ENCODE peak calls at places on chromosomes 3 and 15, in seven cellular contexts. U is fibroblast of lung; H is stimulated activated CD8-positive, alpha-beta memory T cell treated with anti-CD3 and anti-CD28 coated beads, Interleukin-4, amount 100 ng/mL, for 4 hours; A is T-helper 17 cell; N is sciatic nerve; Q is neural progenitor cell; F is neural crest cell. C is an unnamed sample.

GRCh38 chr3:171654809-171655208 is 155.5 kb downstream of the PLD1 start:
- DNase-seq in U (peak; percentile 75), H (no peak), A (no peak), N (peak; percentile 83), Q (no peak), F (no peak), C (no peak)

GRCh38 chr15:59792359-59792758 is 103.2 kb upstream of the BNIP2 start:
- DNase-seq in U (no peak), H (no peak), A (peak; percentile 31), N (no peak), Q (no peak), F (no peak), C (no peak)

GRCh38 chr15:99110093-99110492 is 5.2 kb downstream of the SYNM start:
- DNase-seq in U (no peak), H (no peak), A (no peak), N (no peak), Q (no peak), F (no peak), C (no peak)

GRCh38 chr3:141845407-141846049 is 30.9 kb upstream of the ATP1B3 start:
- DNase-seq in U (no peak), H (peak; percentile 8), A (no peak), N (no peak), Q (peak; percentile 50), F (no peak), C (no peak)

GRCh38 chr3:146892041-146892440 is 286.9 kb upstream of the PLSCR5 start:
- DNase-seq in U (no peak), H (no peak), A (no peak), N (no peak), Q (no peak), F (no peak), C (no peak)

GRCh38 chr15:36117394-36117793 is 462.0 kb upstream of the CDIN1 start:
- DNase-seq in U (no peak), H (no peak), A (no peak), N (no peak), Q (no peak), F (no peak), C (no peak)

GRCh38 chr15:91049378-91050127 is 27.2 kb upstream of the VPS33B start:
- DNase-seq in U (peak; percentile 70), H (no peak), A (peak; percentile 23), N (peak; percentile 70), Q (peak; percentile 70), F (peak; percentile 58), C (no peak)

GRCh38 chr3:183349421-183350157 is 78.8 kb downstream of the MCF2L2 start:
- DNase-seq in U (no peak), H (no peak), A (no peak), N (no peak), Q (no peak), F (no peak), C (no peak)

GRCh38 chr3:167883452-167883851 is 147.9 kb downstream of the SERPINI1 start:
- DNase-seq in U (no peak), H (no peak), A (no peak), N (no peak), Q (no peak), F (no peak), C (no peak)

GRCh38 chr3:197793246-197793645 is 2.2 kb downstream of the LRCH3 start:
- DNase-seq in U (peak; percentile 58), H (no peak), A (no peak), N (no peak), Q (no peak), F (no peak), C (no peak)